ENCODE peak calls at places on chromosomes 12 and 14, in ten cellular contexts. O is fibroblast of lung; H is T-helper 2 cell; S is HCEC 1CT; T is T follicular helper cell; W is HEK293T; G is LoVo; J is cardiac fibroblast; A is NCI-H2081; I is activated CD4-positive, alpha-beta T cell treated with anti-CD3 and anti-CD28 coated beads, Interleukin-2, amount 10 ng/mL, durations not matched to agents 7 days and 5 days. Y is an unnamed sample.
A peak's percentile ranks its signal among the peaks of the same experiment; 100 is the strongest.

GRCh38 chr14:50607181-50607580 is 47.2 kb downstream of the ATL1 start:
- DNase-seq in O (peak; percentile 98), H (no peak), S (no peak), T (no peak), W (no peak), G (no peak), J (no peak), A (no peak), I (no peak), Y (no peak)

GRCh38 chr12:66533767-66534166 is 145.1 kb downstream of the GRIP1 start:
- DNase-seq in O (no peak), H (no peak), S (no peak), T (no peak), W (no peak), G (no peak), J (no peak), A (no peak), I (no peak), Y (no peak)

GRCh38 chr12:47736877-47737676 is 11.8 kb upstream of the ENDOU start:
- DNase-seq in O (peak; percentile 31), H (no peak), S (peak; percentile 37), T (no peak), W (no peak), G (no peak), J (peak; percentile 75), A (no peak), I (no peak), Y (no peak)

GRCh38 chr12:25713264-25713663 is 160.2 kb upstream of the LMNTD1 start:
- DNase-seq in O (no peak), H (no peak), S (no peak), T (no peak), W (no peak), G (no peak), J (no peak), A (no peak), I (no peak), Y (no peak)

GRCh38 chr12:30417697-30418231 is 277.9 kb downstream of the IPO8 start:
- DNase-seq in O (peak; percentile 99), H (no peak), S (peak; percentile 99), T (no peak), W (no peak), G (no peak), J (peak; percentile 99), A (no peak), I (no peak), Y (no peak)

GRCh38 chr14:98131406-98131805 is 1140.6 kb downstream of the BCL11B start:
- DNase-seq in O (peak; percentile 75), H (peak; percentile 61), S (no peak), T (no peak), W (no peak), G (no peak), J (no peak), A (no peak), I (no peak), Y (no peak)

GRCh38 chr12:108341356-108341755 is 2.2 kb upstream of the CMKLR1 start:
- DNase-seq in O (no peak), H (no peak), S (no peak), T (no peak), W (no peak), G (no peak), J (no peak), A (no peak), I (no peak), Y (no peak)

GRCh38 chr12:131133015-131133905 is 179.6 kb downstream of the ADGRD1 start:
- DNase-seq in O (no peak), H (no peak), S (no peak), T (no peak), W (no peak), G (no peak), J (no peak), A (no peak), I (no peak), Y (no peak)

GRCh38 chr12:75623631-75624118 is 112.3 kb upstream of the KRR1 start:
- DNase-seq in O (peak; percentile 30), H (no peak), S (peak; percentile 90), T (no peak), W (no peak), G (peak; percentile 65), J (peak; percentile 90), A (no peak), I (no peak), Y (no peak)

GRCh38 chr12:96164951-96165858 is 29.0 kb upstream of the ELK3 start:
- DNase-seq in O (no peak), H (no peak), S (no peak), T (no peak), W (no peak), G (no peak), J (no peak), A (no peak), I (no peak), Y (no peak)

GRCh38 chr14:96178674-96179321 is 25.8 kb upstream of the BDKRB2 start:
- DNase-seq in O (no peak), H (no peak), S (no peak), T (no peak), W (no peak), G (no peak), J (no peak), A (no peak), I (no peak), Y (no peak)

GRCh38 chr12:77237896-77238295 is 172.5 kb upstream of the E2F7 start:
- DNase-seq in O (no peak), H (no peak), S (no peak), T (no peak), W (no peak), G (no peak), J (no peak), A (no peak), I (no peak), Y (no peak)

GRCh38 chr14:49687942-49688700 is at the start of gene POLE2:
- DNase-seq in O (peak; percentile 67), H (peak; percentile 84), S (peak; percentile 69), T (peak; percentile 42), W (peak; percentile 83), G (peak; percentile 83), J (peak; percentile 72), A (peak; percentile 73), I (peak; percentile 77), Y (peak; percentile 77)

GRCh38 chr14:33120966-33121365 is 182.3 kb downstream of the NPAS3 start:
- DNase-seq in O (peak; percentile 51), H (no peak), S (peak; percentile 71), T (no peak), W (no peak), G (no peak), J (peak; percentile 79), A (no peak), I (no peak), Y (no peak)

GRCh38 chr14:91237219-91237618 is 7.3 kb downstream of the GPR68 start:
- DNase-seq in O (peak; percentile 95), H (no peak), S (peak; percentile 51), T (no peak), W (no peak), G (no peak), J (peak; percentile 71), A (no peak), I (no peak), Y (no peak)

GRCh38 chr14:102900631-102901571 is 21.6 kb upstream of the AMN start:
- DNase-seq in O (no peak), H (no peak), S (no peak), T (no peak), W (no peak), G (no peak), J (no peak), A (no peak), I (peak; percentile 47), Y (no peak)

GRCh38 chr12:40573024-40573423 is 119.2 kb upstream of the CNTN1 start:
- DNase-seq in O (no peak), H (no peak), S (no peak), T (no peak), W (no peak), G (no peak), J (no peak), A (no peak), I (no peak), Y (no peak)

GRCh38 chr12:78120866-78121590 is 290.3 kb downstream of the NAV3 start:
- DNase-seq in O (peak; percentile 26), H (no peak), S (peak; percentile 62), T (no peak), W (no peak), G (peak; percentile 49), J (peak; percentile 80), A (peak; percentile 6), I (no peak), Y (no peak)

GRCh38 chr12:111025792-111026430 is 105.5 kb upstream of the MYL2 start:
- DNase-seq in O (no peak), H (no peak), S (no peak), T (no peak), W (no peak), G (no peak), J (no peak), A (no peak), I (no peak), Y (no peak)

GRCh38 chr14:62585247-62585646 is 460.0 kb downstream of the KCNH5 start:
- DNase-seq in O (no peak), H (no peak), S (peak; percentile 15), T (no peak), W (no peak), G (no peak), J (no peak), A (no peak), I (no peak), Y (no peak)

GRCh38 chr12:106090586-106091411 is 48.0 kb downstream of the NUAK1 start:
- DNase-seq in O (peak; percentile 94), H (no peak), S (peak; percentile 56), T (no peak), W (no peak), G (no peak), J (peak; percentile 81), A (no peak), I (no peak), Y (no peak)

GRCh38 chr14:85556263-85556662 is 26.3 kb downstream of the FLRT2 start:
- DNase-seq in O (no peak), H (no peak), S (no peak), T (no peak), W (no peak), G (no peak), J (no peak), A (no peak), I (no peak), Y (no peak)

GRCh38 chr14:104293231-104293841 is 154.9 kb downstream of the KIF26A start:
- DNase-seq in O (no peak), H (no peak), S (no peak), T (no peak), W (no peak), G (no peak), J (no peak), A (no peak), I (no peak), Y (no peak)

GRCh38 chr12:47226199-47226598 is 146.4 kb upstream of the AMIGO2 start:
- DNase-seq in O (no peak), H (no peak), S (no peak), T (no peak), W (no peak), G (no peak), J (no peak), A (no peak), I (no peak), Y (no peak)

GRCh38 chr12:2242206-2242605 is 189.4 kb downstream of the CACNA1C start:
- DNase-seq in O (no peak), H (no peak), S (no peak), T (no peak), W (no peak), G (no peak), J (no peak), A (no peak), I (no peak), Y (no peak)

GRCh38 chr14:103139371-103140016 is 16.2 kb downstream of the TNFAIP2 start:
- DNase-seq in O (no peak), H (no peak), S (no peak), T (no peak), W (no peak), G (no peak), J (no peak), A (no peak), I (no peak), Y (no peak)